ENCODE peak calls at places on chromosomes 11 and 22, in six cellular contexts. F, R, J, E, I and X are unnamed samples.

GRCh38 chr22:50217543-50218152 is 16.8 kb downstream of the SELENOO start:
- DNase-seq in I (no peak), J (no peak), R (no peak), F (no peak), E (no peak), X (no peak)

GRCh38 chr11:111530091-111530490 is 10.4 kb upstream of the LAYN start:
- DNase-seq in E (no peak), I (no peak), F (no peak), R (no peak), J (no peak), X (no peak)

GRCh38 chr11:26841818-26842457 is 120.1 kb upstream of the SLC5A12 start:
- DNase-seq in E (no peak), F (no peak), I (peak), R (no peak), J (no peak), X (no peak)

GRCh38 chr11:62552465-62552782 is 5.8 kb upstream of the AHNAK start:
- DNase-seq in J (no peak), R (no peak), F (no peak), I (peak), E (no peak), X (no peak)

GRCh38 chr11:104198576-104198975 is 34.6 kb upstream of the PDGFD start:
- DNase-seq in J (no peak), E (no peak), F (no peak), I (peak), R (no peak), X (no peak)

GRCh38 chr11:9982796-9983579 is 311.0 kb downstream of the SBF2 start:
- DNase-seq in I (peak), E (no peak), F (no peak), J (no peak), R (no peak), X (no peak)

GRCh38 chr11:70556884-70557741 is 158.8 kb downstream of the CTTN start:
- DNase-seq in F (no peak), I (no peak), E (no peak), R (no peak), J (peak), X (no peak)

GRCh38 chr22:30855677-30856518 is 112.7 kb downstream of the MORC2 start:
- DNase-seq in I (no peak), E (no peak), R (no peak), F (no peak), J (no peak), X (no peak)

GRCh38 chr22:30211124-30211820 is 35.3 kb downstream of the LIF start:
- DNase-seq in J (no peak), E (no peak), R (no peak), F (no peak), I (no peak), X (no peak)

GRCh38 chr11:111976614-111977140 is 39.5 kb downstream of the DIXDC1 start:
- DNase-seq in E (peak), J (no peak), I (no peak), F (no peak), R (no peak), X (peak)

GRCh38 chr11:129075757-129076156 is 116.4 kb downstream of the ARHGAP32 start:
- DNase-seq in R (no peak), E (no peak), I (no peak), F (no peak), J (no peak), X (no peak)

GRCh38 chr11:121418625-121419114 is 33.4 kb upstream of the SORL1 start:
- DNase-seq in F (peak), I (no peak), J (no peak), R (peak), E (no peak), X (no peak)

GRCh38 chr11:35792148-35792845 is 129.7 kb downstream of the TRIM44 start:
- DNase-seq in J (no peak), I (peak), F (no peak), E (peak), R (no peak), X (no peak)

GRCh38 chr11:78203184-78203583 is 14.5 kb downstream of the USP35 start:
- DNase-seq in J (no peak), F (peak), R (no peak), E (peak), I (no peak), X (no peak)

GRCh38 chr22:41364233-41364632 is 17.5 kb upstream of the TEF start:
- DNase-seq in J (no peak), R (no peak), E (no peak), I (no peak), F (no peak), X (no peak)

GRCh38 chr11:119529936-119530335 is 107.0 kb upstream of the THY1 start:
- DNase-seq in R (no peak), E (no peak), I (no peak), J (no peak), F (no peak), X (no peak)
- H3K27ac ChIP-seq in R (no peak), E (no peak), I (no peak), J (no peak), F (no peak), X (no peak)

GRCh38 chr11:65634905-65635731 is 2.8 kb upstream of the SIPA1 start:
- DNase-seq in I (no peak), E (no peak), R (no peak), J (no peak), F (no peak), X (no peak)

GRCh38 chr11:65634440-65634839 is 3.5 kb upstream of the SIPA1 start:
- DNase-seq in J (no peak), I (no peak), F (no peak), E (no peak), R (no peak), X (no peak)

GRCh38 chr11:65637794-65638317 is at the start of gene SIPA1:
- DNase-seq in I (peak), J (peak), F (peak), R (peak), E (peak), X (peak)

GRCh38 chr11:65636108-65636809 is 1.6 kb upstream of the SIPA1 start:
- DNase-seq in J (no peak), F (no peak), R (no peak), I (no peak), E (no peak), X (no peak)

DNA sequence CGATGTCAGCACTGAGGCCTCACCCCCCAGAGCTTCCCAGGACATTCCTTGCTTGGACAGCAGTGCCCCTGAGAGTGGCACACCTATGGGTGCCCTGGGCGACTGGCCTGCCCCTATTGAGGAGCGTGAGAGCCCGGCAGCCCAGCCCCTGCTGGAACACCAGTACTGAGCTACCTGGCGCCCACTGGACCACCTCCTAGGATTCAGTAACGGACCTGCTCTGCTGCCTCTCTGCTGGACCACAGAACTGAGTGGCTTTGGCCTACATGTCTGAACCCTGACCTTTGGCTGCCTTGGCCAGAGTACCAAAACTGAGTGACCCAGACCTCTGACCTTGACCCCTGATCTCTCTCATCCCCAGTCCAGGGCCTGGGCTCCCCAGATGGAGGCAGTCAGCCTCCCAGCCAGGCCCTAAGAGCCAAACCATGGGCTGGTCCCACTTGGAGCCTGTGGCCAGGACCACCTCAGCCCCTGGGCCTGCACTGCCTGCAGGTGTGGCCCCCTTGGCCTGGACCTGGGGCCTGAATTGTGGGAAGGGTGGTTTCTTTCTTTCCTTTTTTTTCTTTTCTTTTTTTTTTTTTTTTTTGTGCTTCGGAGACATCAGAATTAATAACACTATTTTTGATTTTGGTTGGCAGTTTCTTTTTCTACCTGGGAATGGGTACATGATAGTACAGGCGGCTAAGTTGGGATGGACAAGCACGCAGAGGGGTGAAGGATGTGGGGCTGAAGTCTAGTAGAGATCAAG is 917 bp upstream of the SIPA1 start:
- DNase-seq in F (no peak), I (no peak), J (no peak), E (no peak), R (no peak), X (no peak)
- H3K27ac ChIP-seq in F (no peak), I (no peak), J (peak), E (peak), R (peak), X (peak)

GRCh38 chr22:46267431-46268279 is at the start of gene TTC38:
- DNase-seq in J (no peak), E (peak), F (no peak), I (peak), R (peak), X (peak)
- H3K27ac ChIP-seq in J (peak), E (peak), F (no peak), I (peak), R (peak), X (peak)

GRCh38 chr11:116598036-116598435 is 174.8 kb downstream of the BUD13 start:
- DNase-seq in R (no peak), F (no peak), E (no peak), I (no peak), J (no peak), X (peak)
- H3K27ac ChIP-seq in R (no peak), F (no peak), E (no peak), I (no peak), J (no peak), X (no peak)

GRCh38 chr22:19843107-19843856 is 11.4 kb downstream of the GNB1L start:
- DNase-seq in F (no peak), R (no peak), E (no peak), I (no peak), J (no peak), X (no peak)

GRCh38 chr22:19846620-19847344 is 7.9 kb downstream of the GNB1L start:
- DNase-seq in I (no peak), J (no peak), F (no peak), E (no peak), R (no peak), X (no peak)

GRCh38 chr22:19845369-19845722 is 9.3 kb downstream of the GNB1L start:
- DNase-seq in F (no peak), R (no peak), E (no peak), J (no peak), I (no peak), X (no peak)

GRCh38 chr22:19843857-19844422 is 10.7 kb downstream of the GNB1L start:
- DNase-seq in F (no peak), J (no peak), E (no peak), I (no peak), R (no peak), X (no peak)

DNA sequence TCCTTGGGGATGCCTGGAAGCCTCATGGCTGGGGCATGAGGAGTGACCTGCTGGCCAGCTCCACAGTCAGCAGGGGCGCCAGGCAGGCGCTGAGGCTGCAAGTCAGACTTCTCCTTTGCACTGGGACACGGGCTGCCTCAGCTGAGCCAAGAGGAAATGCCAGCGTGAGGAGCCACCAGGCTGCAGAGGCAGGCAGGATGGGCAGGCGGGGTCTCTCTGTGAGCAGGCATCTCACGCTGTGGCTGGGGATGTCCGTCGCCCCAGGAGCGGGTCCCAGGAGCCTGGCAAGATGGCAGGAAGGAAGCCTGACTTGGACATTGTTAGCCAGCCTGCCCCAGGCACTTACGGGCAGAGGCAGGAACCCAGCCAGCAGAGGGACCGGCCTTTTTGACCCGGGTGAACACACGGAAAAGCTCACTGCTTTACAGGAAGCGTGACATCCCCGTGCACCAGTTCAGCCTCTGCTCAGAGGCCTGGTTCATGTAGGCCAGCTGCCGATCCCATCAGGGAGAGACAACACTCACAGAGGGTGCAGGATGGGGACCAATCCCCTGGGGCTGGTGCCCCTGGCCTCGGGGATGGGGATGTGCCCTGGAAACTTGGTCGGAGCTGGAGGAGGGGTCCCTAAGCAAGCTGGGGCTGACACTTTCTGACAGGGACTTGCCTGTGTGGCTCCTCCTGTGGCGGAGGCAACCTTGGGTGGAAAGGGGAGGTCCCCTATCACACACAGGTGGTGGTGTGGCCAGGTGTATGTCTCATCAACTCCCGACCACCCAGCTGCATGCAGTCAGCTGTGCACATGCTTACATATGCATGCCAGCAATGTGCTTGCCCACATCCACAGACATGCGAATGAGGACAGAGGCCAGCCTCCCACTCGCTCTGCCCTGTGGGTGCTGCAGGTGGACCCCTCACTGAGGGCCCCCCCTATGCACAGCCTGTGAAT is 10.0 kb downstream of the GNB1L start:
- DNase-seq in J (no peak), R (peak), E (peak), F (no peak), I (no peak), X (no peak)
- H3K27ac ChIP-seq in J (no peak), R (no peak), E (peak), F (no peak), I (no peak), X (no peak)

DNA sequence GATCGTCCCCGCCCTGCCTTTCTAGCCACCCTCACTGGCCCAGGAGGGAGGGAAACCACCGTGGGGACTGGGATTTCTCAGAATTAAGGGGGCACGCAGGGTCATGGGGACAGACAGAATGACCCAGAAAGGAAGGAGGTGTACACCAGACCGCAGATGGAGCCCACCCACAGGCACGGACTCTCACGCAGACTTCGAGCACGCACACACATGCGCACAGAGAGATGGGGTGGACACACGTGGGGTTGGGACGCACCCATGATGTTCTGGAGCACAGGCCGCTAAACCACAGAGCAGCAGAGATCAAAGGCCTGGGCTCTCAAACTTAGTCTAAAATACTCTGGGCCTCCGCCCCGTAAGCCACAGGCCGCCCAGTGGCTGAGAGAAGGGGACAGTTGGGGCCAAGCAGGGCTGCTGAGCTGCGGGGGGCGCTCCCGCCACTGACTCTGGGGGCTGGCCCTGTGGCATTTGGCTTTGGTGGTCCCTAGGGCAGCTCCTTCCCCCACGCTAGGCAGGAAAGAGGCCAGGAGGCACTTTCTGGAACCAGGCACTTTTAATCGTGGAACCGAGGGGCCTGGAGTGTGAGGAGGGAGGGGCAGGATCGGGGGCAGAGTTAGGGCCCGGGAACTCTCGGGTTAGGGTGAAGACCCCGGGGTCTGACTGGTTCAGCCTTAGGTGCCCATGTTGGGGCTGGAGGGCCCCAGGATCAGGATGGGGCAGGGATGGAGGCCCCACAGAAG is 1.5 kb downstream of the IFITM5 start:
- DNase-seq in I (no peak), R (no peak), J (no peak), E (peak), F (no peak), X (peak)
- H3K27ac ChIP-seq in I (no peak), R (no peak), J (peak), E (peak), F (peak), X (no peak)